ENCODE peak calls at places on chromosomes 7 and 10, in four cellular contexts. O is GM12878, G is K562, Q is HepG2. C is an unnamed sample.

GRCh38 chr7:84454174-84454959 is 259.8 kb upstream of the SEMA3A start:
- DNase-seq in O (no peak), G (no peak), Q (no peak), C (no peak)

GRCh38 chr7:35249537-35249907 is 4.4 kb downstream of the TBX20 start:
- DNase-seq in Q (no peak), G (peak; percentile 3), O (no peak), C (peak; percentile 68)

GRCh38 chr7:7136423-7136822 is 45.9 kb upstream of the C1GALT1 start:
- DNase-seq in O (no peak), G (no peak), Q (no peak), C (no peak)

GRCh38 chr7:3159445-3159844 is 115.8 kb upstream of the CARD11 start:
- DNase-seq in G (no peak), Q (no peak), O (no peak), C (no peak)

GRCh38 chr10:69774596-69774995 is 27.1 kb upstream of the COL13A1 start:
- DNase-seq in Q (no peak), G (no peak), O (no peak), C (no peak)

GRCh38 chr10:13485623-13486022 is 43.2 kb downstream of the BEND7 start:
- DNase-seq in O (no peak), G (no peak), Q (no peak), C (no peak)

GRCh38 chr10:44922021-44922420 is 10.9 kb downstream of the TMEM72 start:
- DNase-seq in O (no peak), G (no peak), Q (no peak), C (no peak)

GRCh38 chr7:84194484-84195260 is at the start of gene SEMA3A:
- DNase-seq in Q (peak; percentile 8), O (no peak), G (no peak), C (peak; percentile 59)

GRCh38 chr7:6650086-6650485 is 13.0 kb downstream of the ZNF316 start:
- DNase-seq in Q (no peak), G (no peak), O (no peak), C (no peak)

GRCh38 chr7:5634107-5634950 is 147.1 kb downstream of the RNF216 start:
- DNase-seq in O (no peak), Q (no peak), G (no peak), C (peak; percentile 83)

GRCh38 chr10:128047337-128047736 is 78.9 kb downstream of the MKI67 start:
- DNase-seq in Q (no peak), G (peak; percentile 17), O (peak; percentile 63), C (peak; percentile 71)

GRCh38 chr10:104706886-104707285 is 65.8 kb downstream of the SORCS3 start:
- DNase-seq in G (no peak), Q (no peak), O (no peak), C (no peak)

GRCh38 chr7:78099715-78100477 is 301.3 kb downstream of the PHTF2 start:
- DNase-seq in Q (no peak), O (no peak), G (no peak), C (no peak)

GRCh38 chr7:37732253-37732652 is 48.7 kb downstream of the GPR141 start:
- DNase-seq in O (peak; percentile 56), G (peak; percentile 23), Q (peak; percentile 33), C (peak; percentile 80)

GRCh38 chr7:135856356-135857144 is 107.9 kb upstream of the FAM180A start:
- DNase-seq in Q (no peak), O (no peak), G (no peak), C (no peak)

GRCh38 chr10:8586504-8586903 is 532.0 kb downstream of the GATA3 start:
- DNase-seq in Q (no peak), O (no peak), G (no peak), C (no peak)

GRCh38 chr10:131249957-131250347 is 61.6 kb downstream of the TCERG1L start:
- DNase-seq in O (no peak), G (no peak), Q (no peak), C (no peak)

GRCh38 chr7:36441344-36442022 is 51.8 kb downstream of the ANLN start:
- DNase-seq in O (no peak), G (no peak), Q (no peak), C (peak; percentile 57)

GRCh38 chr7:36440880-36441279 is 51.2 kb downstream of the ANLN start:
- DNase-seq in O (no peak), Q (peak; percentile 16), G (no peak), C (peak; percentile 59)

GRCh38 chr7:36438211-36438610 is 48.5 kb downstream of the ANLN start:
- DNase-seq in Q (no peak), O (no peak), G (no peak), C (no peak)

DNA sequence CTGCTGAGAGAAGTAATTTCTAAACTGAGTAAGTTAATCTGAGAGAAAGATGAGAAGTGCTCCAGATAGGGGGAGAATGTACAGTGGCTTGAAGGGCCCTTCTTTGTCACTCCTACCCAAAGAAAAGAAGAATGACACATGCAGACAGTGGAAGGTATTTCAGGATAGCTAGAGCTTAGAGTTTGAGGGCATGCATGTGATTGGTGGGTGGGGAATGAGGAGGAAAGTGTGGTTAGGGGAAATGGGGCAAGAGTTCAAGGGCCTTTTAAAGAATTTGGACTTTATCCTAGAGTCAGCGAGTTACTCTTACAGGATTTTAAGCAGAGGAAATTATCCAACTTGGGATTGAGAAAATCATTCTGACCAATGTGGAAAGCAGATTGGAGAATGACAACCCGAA is 50.0 kb downstream of the ANLN start:
- DNase-seq in Q (peak; percentile 7), G (no peak), O (no peak), C (no peak)
- H3K36me3 ChIP-seq in Q (peaks cover 63% of the 10 kb centered on the region), G (peaks cover 72% of the 10 kb centered on the region), O (peaks cover 9% of the 10 kb centered on the region), C (no peaks in the 10 kb centered on the region)

GRCh38 chr7:102284891-102285540 is 1.7 kb upstream of the SH2B2 start:
- DNase-seq in O (no peak), Q (no peak), G (peak; percentile 54), C (no peak)
- H3K4me2 ChIP-seq in O (peak overlapping the region; percentile 62), Q (peak overlapping the region; percentile 93), G (peak overlapping the region; percentile 7), C (peak overlapping the region; percentile 98)

DNA sequence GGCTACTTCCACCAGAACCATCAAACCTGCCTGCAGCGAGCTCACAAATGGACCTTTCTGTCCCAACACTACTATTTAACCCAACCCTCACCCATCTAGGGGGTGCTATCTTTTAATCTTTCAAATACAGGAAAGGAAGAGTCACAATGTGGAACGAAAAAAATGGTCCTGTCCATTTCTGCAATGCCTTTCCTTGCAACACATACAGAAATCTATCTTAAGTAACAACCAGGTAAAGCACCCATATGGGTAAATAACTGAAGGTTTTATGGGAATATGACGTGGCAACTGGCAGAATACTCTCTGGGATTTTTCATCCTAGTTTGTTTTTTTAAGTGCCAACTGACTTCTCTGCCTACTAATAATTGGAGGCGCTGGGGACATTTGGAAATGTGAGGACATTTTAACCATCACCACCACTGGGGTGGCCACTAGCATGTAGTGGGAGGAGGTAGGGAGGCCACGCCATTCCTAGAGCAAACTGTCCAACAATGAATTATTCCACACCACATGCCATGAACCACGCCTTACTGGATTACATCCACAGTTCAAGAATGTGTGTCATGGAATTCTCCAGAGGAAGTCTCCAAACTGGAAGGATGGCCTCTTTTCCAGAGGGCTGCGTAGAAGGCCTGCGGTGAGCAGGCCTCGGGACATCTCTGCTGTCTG is 24.5 kb downstream of the TNS3 start:
- DNase-seq in G (no peak), Q (no peak), O (no peak), C (no peak)
- TF ChIP-seq JUNB in G (no peak), Q (no peak), O (no peak), C (no peak)

DNA sequence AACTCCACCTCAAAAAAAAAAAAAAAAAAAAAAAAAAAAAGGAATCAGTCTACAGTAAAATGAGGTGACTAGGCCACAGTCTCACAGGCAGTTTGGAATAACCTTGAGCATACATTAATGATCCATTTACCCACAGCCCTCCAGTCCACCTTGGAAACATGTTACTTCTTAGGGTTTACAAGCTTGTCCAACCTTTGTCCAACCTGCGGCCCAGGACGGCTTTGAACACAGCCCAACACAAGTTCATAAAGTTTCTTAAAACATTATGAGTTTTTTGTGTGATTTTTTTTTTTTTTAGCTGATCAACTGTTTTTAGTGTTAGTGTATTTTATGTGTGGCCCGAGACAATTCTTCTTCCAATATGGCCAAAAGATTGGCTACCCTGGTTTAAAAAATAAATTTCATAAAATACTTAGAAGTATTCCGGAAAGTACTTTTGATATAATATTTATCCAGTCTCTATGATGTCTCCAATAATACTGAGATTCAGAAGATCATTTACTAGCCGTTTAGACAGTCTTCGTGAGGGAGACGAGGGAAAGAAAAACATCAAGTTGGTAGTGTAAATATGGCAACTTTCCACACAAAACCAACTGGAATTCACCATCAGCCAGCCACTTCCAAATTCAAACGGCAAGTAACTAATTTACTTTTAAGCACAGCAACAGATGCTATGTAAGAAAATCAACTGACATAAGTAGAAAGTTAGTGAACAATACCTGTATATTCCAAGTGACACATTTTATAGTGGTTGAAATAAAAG is 9.9 kb downstream of the BAZ1B start:
- DNase-seq in O (no peak), Q (no peak), G (no peak), C (no peak)
- H3K36me3 ChIP-seq in O (peaks cover 41% of the 10 kb centered on the region), Q (peaks cover 74% of the 10 kb centered on the region), G (peaks cover 98% of the 10 kb centered on the region), C (peaks cover 43% of the 10 kb centered on the region)

GRCh38 chr7:127683776-127684681 is 32.0 kb downstream of the SND1 start:
- DNase-seq in O (peak; percentile 82), Q (no peak), G (no peak), C (peak; percentile 82)

GRCh38 chr7:127690806-127691205 is 38.8 kb downstream of the SND1 start:
- DNase-seq in Q (no peak), G (no peak), O (no peak), C (no peak)

GRCh38 chr7:127692200-127692599 is 40.2 kb downstream of the SND1 start:
- DNase-seq in G (no peak), Q (no peak), O (no peak), C (no peak)

GRCh38 chr7:127690337-127690736 is 38.3 kb downstream of the SND1 start:
- DNase-seq in Q (no peak), O (no peak), G (no peak), C (no peak)

GRCh38 chr7:127689194-127689772 is 37.3 kb downstream of the SND1 start:
- DNase-seq in Q (no peak), O (no peak), G (no peak), C (no peak)
- H3K4me2 ChIP-seq in Q (no peak overlapping the region), O (no peak overlapping the region), G (no peak overlapping the region), C (no peak overlapping the region)